ENCODE peak calls at places on chromosomes 2 and 18, in seven cellular contexts. V is K562; B is IMR-90; S is fibroblast of lung; U is activated naive CD4-positive, alpha-beta T cell treated with Interleukin-2 at 50 U/mL for 16 hours; H is NCI-H524; T is A549. R is an unnamed sample.

GRCh38 chr18:53467756-53468155 is 756.7 kb downstream of the MBD2 start:
- DNase-seq in V (no peak), B (no peak), S (no peak), U (no peak), H (no peak), T (no peak), R (no peak)

GRCh38 chr18:79378416-79379250 is 17.1 kb upstream of the NFATC1 start:
- DNase-seq in V (peak), B (peak), S (peak), U (peak), H (peak), T (peak), R (peak)

GRCh38 chr2:224951723-224952481 is 90.4 kb downstream of the DOCK10 start:
- DNase-seq in V (no peak), B (peak), S (no peak), U (peak), H (no peak), T (no peak), R (no peak)

GRCh38 chr2:210198326-210198725 is 26.9 kb downstream of the ACADL start:
- DNase-seq in V (no peak), B (peak), S (peak), U (no peak), H (no peak), T (no peak), R (no peak)

GRCh38 chr2:46173636-46174253 is 123.5 kb upstream of the EPAS1 start:
- DNase-seq in V (no peak), B (no peak), S (peak), U (no peak), H (no peak), T (no peak), R (no peak)

GRCh38 chr18:6022840-6023239 is 127.5 kb upstream of the TMEM200C start:
- DNase-seq in V (no peak), B (peak), S (peak), U (no peak), H (peak), T (no peak), R (no peak)

GRCh38 chr2:10220516-10221391 is 82.0 kb upstream of the HPCAL1 start:
- DNase-seq in V (no peak), B (peak), S (peak), U (no peak), H (no peak), T (no peak), R (no peak)

GRCh38 chr2:231421051-231421580 is 25.6 kb downstream of the B3GNT7 start:
- DNase-seq in V (no peak), B (no peak), S (no peak), U (no peak), H (no peak), T (no peak), R (no peak)

GRCh38 chr18:45839415-45840395 is 14.2 kb downstream of the SIGLEC15 start:
- DNase-seq in V (no peak), B (peak), S (peak), U (no peak), H (peak), T (peak), R (no peak)

GRCh38 chr2:108621087-108621559 is 86.9 kb downstream of the LIMS1 start:
- DNase-seq in V (peak), B (peak), S (peak), U (peak), H (no peak), T (peak), R (peak)

GRCh38 chr2:19029655-19030054 is 328.8 kb downstream of the OSR1 start:
- DNase-seq in V (no peak), B (no peak), S (no peak), U (no peak), H (no peak), T (no peak), R (no peak)

GRCh38 chr2:190250421-190250820 is 69.2 kb downstream of the HIBCH start:
- DNase-seq in V (no peak), B (no peak), S (no peak), U (no peak), H (no peak), T (no peak), R (no peak)

GRCh38 chr2:111162718-111163331 is 42.1 kb downstream of the BCL2L11 start:
- DNase-seq in V (no peak), B (peak), S (peak), U (no peak), H (no peak), T (no peak), R (no peak)

GRCh38 chr2:179218848-179219594 is 45.6 kb downstream of the SESTD1 start:
- DNase-seq in V (peak), B (peak), S (peak), U (peak), H (peak), T (peak), R (no peak)

GRCh38 chr2:84904717-84905174 is 710 bp upstream of the TMSB10 start:
- DNase-seq in V (peak), B (peak), S (peak), U (peak), H (peak), T (peak), R (no peak)

GRCh38 chr2:218271487-218271797 is 1.1 kb downstream of the PNKD start:
- DNase-seq in V (no peak), B (no peak), S (no peak), U (no peak), H (no peak), T (no peak), R (no peak)

GRCh38 chr18:46250084-46250811 is 146.1 kb downstream of the HAUS1 start:
- DNase-seq in V (no peak), B (peak), S (peak), U (peak), H (no peak), T (no peak), R (no peak)

GRCh38 chr2:172998547-172998946 is 77.1 kb upstream of the MAP3K20 start:
- DNase-seq in V (no peak), B (no peak), S (no peak), U (no peak), H (no peak), T (no peak), R (no peak)

GRCh38 chr18:62485684-62486083 is 37.1 kb upstream of the ZCCHC2 start:
- DNase-seq in V (peak), B (peak), S (peak), U (no peak), H (no peak), T (peak), R (no peak)

GRCh38 chr18:37276111-37276510 is 289.5 kb downstream of the CELF4 start:
- DNase-seq in V (no peak), B (no peak), S (no peak), U (no peak), H (peak), T (no peak), R (no peak)

GRCh38 chr2:126275093-126275492 is 380.9 kb upstream of the GYPC start:
- DNase-seq in V (no peak), B (no peak), S (no peak), U (no peak), H (no peak), T (no peak), R (no peak)

GRCh38 chr2:134341476-134341875 is 87.6 kb downstream of the MGAT5 start:
- DNase-seq in V (no peak), B (no peak), S (no peak), U (no peak), H (peak), T (no peak), R (no peak)

GRCh38 chr18:24056506-24056905 is 42.0 kb downstream of the TTC39C start:
- DNase-seq in V (no peak), B (no peak), S (no peak), U (no peak), H (no peak), T (no peak), R (no peak)

GRCh38 chr2:8457620-8458255 is 224.1 kb upstream of the ID2 start:
- DNase-seq in V (no peak), B (no peak), S (no peak), U (peak), H (no peak), T (no peak), R (no peak)

GRCh38 chr2:69768217-69768616 is 26.3 kb downstream of the ANXA4 start:
- DNase-seq in V (no peak), B (no peak), S (no peak), U (no peak), H (no peak), T (no peak), R (no peak)

R was measured in stimulated activated CD8-positive, alpha-beta memory T cell treated with anti-CD3 and anti-CD28 coated beads, Interleukin-15, amount 100 ng/mL, for 4 hours.